ENCODE peak calls at places on chromosomes 3 and 15, in eight cellular contexts. D, P, J, K, V, X, N and A are unnamed samples.

GRCh38 chr3:167684389-167684993 is 30.7 kb upstream of the WDR49 start:
- DNase-seq in X (no peak), J (peak), N (peak), V (peak), P (no peak), D (peak), K (peak), A (no peak)

GRCh38 chr3:65894679-65895078 is 144.0 kb downstream of the MAGI1 start:
- DNase-seq in J (no peak), P (no peak), X (peak), K (no peak), N (no peak), V (no peak), D (no peak), A (no peak)

GRCh38 chr3:40690696-40691597 is 166.2 kb downstream of the ZNF621 start:
- DNase-seq in J (no peak), K (no peak), D (peak), V (no peak), N (peak), X (no peak), P (no peak), A (peak)

GRCh38 chr15:68612979-68613740 is 34.4 kb downstream of the CORO2B start:
- DNase-seq in N (no peak), K (no peak), V (no peak), X (no peak), P (no peak), J (no peak), D (no peak), A (no peak)

GRCh38 chr15:75130597-75131268 is 70.9 kb upstream of the C15orf39 start:
- DNase-seq in V (no peak), J (no peak), K (no peak), X (no peak), D (no peak), P (no peak), N (no peak), A (no peak)

GRCh38 chr3:74631771-74632170 is 17.3 kb upstream of the CNTN3 start:
- DNase-seq in V (no peak), K (no peak), J (no peak), D (no peak), N (no peak), X (no peak), P (no peak), A (no peak)

GRCh38 chr3:108907194-108907593 is 46.5 kb downstream of the GUCA1C start:
- DNase-seq in J (no peak), N (no peak), X (no peak), D (no peak), P (no peak), K (no peak), V (peak), A (no peak)

GRCh38 chr3:115885621-115886020 is 262.3 kb downstream of the GAP43 start:
- DNase-seq in K (no peak), V (no peak), J (no peak), D (no peak), X (no peak), P (no peak), N (no peak), A (no peak)

GRCh38 chr3:37457392-37458065 is 283.1 kb upstream of the LRRFIP2 start:
- DNase-seq in V (no peak), J (no peak), X (no peak), P (no peak), K (no peak), D (no peak), N (no peak), A (no peak)

GRCh38 chr3:25592510-25592968 is 72.2 kb downstream of the TOP2B start:
- DNase-seq in N (peak), J (no peak), P (peak), V (peak), K (no peak), X (peak), D (no peak), A (peak)

GRCh38 chr3:184354121-184354728 is 7.2 kb downstream of the CLCN2 start:
- DNase-seq in K (peak), X (no peak), V (peak), P (no peak), N (no peak), D (peak), J (peak), A (no peak)

GRCh38 chr3:160544837-160545236 is 20.5 kb downstream of the KPNA4 start:
- DNase-seq in V (peak), N (no peak), D (no peak), K (no peak), J (no peak), P (no peak), X (no peak), A (no peak)

GRCh38 chr15:70710714-70711113 is 52.6 kb downstream of the UACA start:
- DNase-seq in K (no peak), V (no peak), P (no peak), N (no peak), J (no peak), D (no peak), X (no peak), A (no peak)